ENCODE peak calls at places on chromosomes 1 and 21, in five cellular contexts. X is endothelial cell, Y is fibroblast of lung, F is pancreas, S is heart right ventricle. D is an unnamed sample.

GRCh38 chr1:228009828-228010775 is 3.3 kb downstream of the WNT3A start:
- DNase-seq in Y (no peak), S (peak), F (no peak), X (no peak), D (no peak)

GRCh38 chr21:46377789-46378188 is 53.8 kb downstream of the PCNT start:
- DNase-seq in S (no peak), X (no peak), Y (no peak), F (no peak), D (no peak)

GRCh38 chr1:87981810-87982209 is 653.1 kb downstream of the LMO4 start:
- DNase-seq in F (no peak), X (no peak), S (no peak), Y (no peak), D (no peak)

GRCh38 chr1:41241748-41242644 is at the start of gene SCMH1:
- DNase-seq in S (peak), F (peak), X (peak), Y (peak), D (peak)

GRCh38 chr1:53619088-53619810 is 119.7 kb downstream of the GLIS1 start:
- DNase-seq in F (no peak), Y (no peak), S (no peak), X (no peak), D (no peak)

GRCh38 chr1:5921671-5922070 is 70.6 kb downstream of the NPHP4 start:
- DNase-seq in S (no peak), Y (no peak), F (no peak), X (no peak), D (no peak)

GRCh38 chr1:181044449-181044966 is 10.7 kb downstream of the MR1 start:
- DNase-seq in X (no peak), S (no peak), Y (no peak), F (no peak), D (no peak)

GRCh38 chr21:32389337-32390015 is 3.3 kb downstream of the URB1 start:
- DNase-seq in Y (no peak), F (no peak), S (no peak), X (no peak), D (no peak)

GRCh38 chr1:11868331-11868730 is 9.6 kb upstream of the NPPB start:
- DNase-seq in F (no peak), Y (no peak), S (no peak), X (no peak), D (no peak)

GRCh38 chr1:209900734-209901133 is 37.3 kb upstream of the SYT14 start:
- DNase-seq in S (no peak), X (no peak), F (no peak), Y (peak), D (no peak)

GRCh38 chr1:209895709-209896108 is 42.3 kb upstream of the SYT14 start:
- DNase-seq in F (no peak), Y (peak), S (no peak), X (no peak), D (no peak)

GRCh38 chr1:209896346-209896745 is 41.7 kb upstream of the SYT14 start:
- DNase-seq in S (no peak), Y (no peak), X (no peak), F (no peak), D (no peak)

GRCh38 chr1:209899948-209900347 is 38.1 kb upstream of the SYT14 start:
- DNase-seq in F (no peak), S (no peak), Y (no peak), X (peak), D (no peak)
- TF ChIP-seq CTCF in F (no peak), S (no peak), Y (no peak), X (peak), D (peak)

GRCh38 chr1:218164111-218164929 is 120.8 kb upstream of the RRP15 start:
- DNase-seq in Y (peak), X (peak), F (no peak), S (peak), D (peak)
- TF ChIP-seq CTCF in Y (no peak), X (peak), F (no peak), S (peak), D (peak)

GRCh38 chr1:26824735-26825134 is 1.8 kb upstream of the ZDHHC18 start:
- DNase-seq in F (no peak), S (no peak), X (no peak), Y (no peak), D (no peak)

GRCh38 chr1:26826261-26827201 is at the start of gene ZDHHC18:
- DNase-seq in F (peak), S (peak), Y (peak), X (peak), D (peak)

GRCh38 chr1:26822737-26823395 is 3.6 kb upstream of the ZDHHC18 start:
- DNase-seq in Y (no peak), F (no peak), S (no peak), X (no peak), D (no peak)

GRCh38 chr1:26814893-26815292 is 11.6 kb upstream of the ZDHHC18 start:
- DNase-seq in F (no peak), X (no peak), Y (no peak), S (no peak), D (no peak)

DNA sequence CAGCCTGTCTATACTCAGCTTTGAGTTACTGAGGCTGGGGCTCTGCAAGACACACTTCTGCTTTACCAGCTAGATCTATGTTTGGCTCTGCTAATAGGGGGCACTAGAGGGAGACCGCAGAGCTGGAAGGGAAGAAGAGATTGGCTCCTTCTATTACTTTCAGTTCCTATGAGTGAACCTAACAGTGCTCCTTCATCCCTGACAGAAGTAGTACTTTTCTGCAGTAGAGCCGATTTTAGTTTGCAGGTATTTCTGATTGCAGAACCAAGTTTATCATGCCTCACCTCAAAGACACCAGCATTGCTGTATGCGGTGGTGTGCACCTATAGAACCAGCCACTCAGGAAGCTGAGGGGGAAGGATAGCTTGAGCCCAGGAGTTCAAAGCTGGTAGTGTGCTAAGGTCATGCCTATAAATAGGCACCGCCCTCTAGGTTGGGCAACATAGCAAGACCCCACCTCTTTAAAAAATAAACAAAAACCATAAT is 5.7 kb upstream of the ZDHHC18 start:
- DNase-seq in F (no peak), Y (no peak), X (no peak), S (no peak), D (no peak)
- TF ChIP-seq CTCF in F (no peak), Y (peak), X (no peak), S (peak), D (no peak)

GRCh38 chr1:50750021-50750619 is 209.9 kb downstream of the FAF1 start:
- DNase-seq in Y (peak), S (no peak), X (peak), F (no peak), D (peak)
- TF ChIP-seq CTCF in Y (peak), S (peak), X (no peak), F (no peak), D (peak)

DNA sequence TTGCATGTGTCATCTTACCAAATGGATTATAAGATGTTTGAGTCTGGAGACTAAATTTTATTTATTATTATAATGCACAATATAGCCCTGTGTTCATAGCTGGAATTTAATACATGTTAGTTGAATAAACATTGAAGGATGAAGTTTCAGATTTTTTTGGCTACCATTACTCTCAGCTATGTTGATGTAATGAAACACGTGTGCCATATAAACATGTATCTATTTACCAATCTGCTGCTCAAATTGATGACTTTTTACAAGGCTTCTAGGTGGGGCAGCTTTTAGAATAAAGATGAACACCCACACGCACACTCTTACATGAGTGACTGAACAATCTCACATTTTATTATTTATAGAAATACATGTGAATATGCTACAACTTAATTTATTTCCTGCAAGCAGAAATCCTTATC is 102.0 kb downstream of the RUNX1 start:
- DNase-seq in Y (peak), X (no peak), S (no peak), F (no peak), D (no peak)
- TF ChIP-seq CTCF in Y (no peak), X (no peak), S (no peak), F (no peak), D (no peak)

GRCh38 chr1:83705091-83705490 is 293.8 kb downstream of the TTLL7 start:
- DNase-seq in F (no peak), X (no peak), Y (peak), S (no peak), D (no peak)

GRCh38 chr1:83702349-83702748 is 296.6 kb downstream of the TTLL7 start:
- DNase-seq in F (no peak), S (no peak), X (no peak), Y (no peak), D (no peak)

GRCh38 chr1:83701396-83701795 is 297.5 kb downstream of the TTLL7 start:
- DNase-seq in X (no peak), F (no peak), S (no peak), Y (no peak), D (no peak)

GRCh38 chr1:83706354-83706938 is 292.5 kb downstream of the TTLL7 start:
- DNase-seq in S (no peak), Y (no peak), X (no peak), F (no peak), D (no peak)

GRCh38 chr1:83704350-83704749 is 294.6 kb downstream of the TTLL7 start:
- DNase-seq in Y (no peak), F (no peak), S (no peak), X (no peak), D (no peak)
- TF ChIP-seq CTCF in Y (no peak), F (no peak), S (no peak), X (no peak), D (peak)

GRCh38 chr1:25247024-25247828 is at the start of gene RSRP1:
- DNase-seq in X (peak), F (peak), S (peak), Y (peak), D (peak)
- TF ChIP-seq CTCF in X (no peak), F (no peak), S (no peak), Y (no peak), D (no peak)

GRCh38 chr1:24991242-24992037 is 61.4 kb upstream of the RUNX3 start:
- DNase-seq in X (no peak), Y (no peak), S (no peak), F (no peak), D (no peak)
- TF ChIP-seq CTCF in X (no peak), Y (no peak), S (no peak), F (no peak), D (no peak)

DNA sequence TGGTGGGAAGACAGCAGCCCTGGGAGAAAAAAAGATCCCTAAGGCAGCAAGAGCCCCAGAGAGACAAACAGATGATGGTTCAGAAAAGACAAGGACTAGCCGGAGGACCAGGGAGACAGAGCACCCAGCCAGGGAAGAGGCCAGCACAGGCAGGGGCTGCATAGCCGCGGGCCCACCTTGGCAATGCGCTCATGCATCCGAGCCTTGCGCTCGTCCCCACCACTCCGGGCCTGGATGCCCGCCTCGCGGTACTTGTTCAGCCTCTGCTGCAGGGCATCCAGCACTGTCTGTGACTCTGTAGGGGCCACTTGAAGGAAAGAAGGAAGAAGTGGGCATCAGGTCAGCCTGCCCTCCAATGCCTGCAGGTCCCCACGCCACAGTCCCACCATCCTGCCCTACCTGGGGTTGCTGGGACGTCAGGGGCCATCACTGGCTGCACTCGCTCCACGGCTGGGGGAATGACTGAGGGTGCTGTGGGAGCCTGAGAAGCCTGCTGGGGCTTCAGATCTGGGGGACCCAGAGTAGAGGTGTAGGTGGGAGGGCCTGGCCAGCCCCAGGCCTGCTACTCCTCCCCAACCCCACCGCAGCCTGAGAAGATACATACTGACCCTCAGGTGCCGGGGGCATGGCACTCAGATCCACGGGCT is 7.0 kb downstream of the CC2D1B start:
- DNase-seq in F (no peak), S (no peak), Y (no peak), X (no peak), D (no peak)
- TF ChIP-seq CTCF in F (no peak), S (no peak), Y (no peak), X (no peak), D (no peak)